ENCODE peak calls at places on chromosomes 13 and 19, in four cellular contexts. One of them, this sample, is unnamed.

GRCh38 chr13:86446311-86446710 is 647.1 kb upstream of the SLITRK6 start:
- DNase-seq in RWPE1: no peak
- DNase-seq in brain microvascular endothelial cell: peak; percentile 55
- DNase-seq in tibial artery: peak; percentile 26
- DNase-seq in this sample: no peak

GRCh38 chr19:50723069-50723468 is at the start of gene CLEC11A:
- DNase-seq in RWPE1: no peak
- DNase-seq in brain microvascular endothelial cell: peak; percentile 52
- DNase-seq in tibial artery: peak; percentile 62
- DNase-seq in this sample: peak; percentile 65

GRCh38 chr19:39032164-39032918 is at the start of gene FBXO27:
- DNase-seq in RWPE1: peak; percentile 53
- DNase-seq in brain microvascular endothelial cell: no peak
- DNase-seq in tibial artery: no peak
- DNase-seq in this sample: no peak

GRCh38 chr13:40217675-40218074 is 448.8 kb downstream of the FOXO1 start:
- DNase-seq in RWPE1: no peak
- DNase-seq in brain microvascular endothelial cell: no peak
- DNase-seq in tibial artery: no peak
- DNase-seq in this sample: no peak

GRCh38 chr13:40399756-40400155 is 266.7 kb downstream of the FOXO1 start:
- DNase-seq in RWPE1: no peak
- DNase-seq in brain microvascular endothelial cell: no peak
- DNase-seq in tibial artery: no peak
- DNase-seq in this sample: no peak

GRCh38 chr19:43534811-43535761 is 2.1 kb downstream of the ZNF575 start:
- DNase-seq in RWPE1: no peak
- DNase-seq in brain microvascular endothelial cell: peak; percentile 56
- DNase-seq in tibial artery: peak; percentile 61
- DNase-seq in this sample: peak; percentile 73

GRCh38 chr13:25214371-25215252 is 42.5 kb upstream of the AMER2 start:
- DNase-seq in RWPE1: no peak
- DNase-seq in brain microvascular endothelial cell: no peak
- DNase-seq in tibial artery: peak; percentile 48
- DNase-seq in this sample: no peak

GRCh38 chr19:17243854-17244617 is 1.7 kb downstream of the NR2F6 start:
- DNase-seq in RWPE1: peak; percentile 45
- DNase-seq in brain microvascular endothelial cell: no peak
- DNase-seq in tibial artery: peak; percentile 65
- DNase-seq in this sample: peak; percentile 76

GRCh38 chr19:50003810-50004419 is 21.3 kb downstream of the VRK3 start:
- DNase-seq in RWPE1: peak; percentile 91
- DNase-seq in brain microvascular endothelial cell: peak; percentile 96
- DNase-seq in tibial artery: peak; percentile 76
- DNase-seq in this sample: peak; percentile 77

GRCh38 chr19:1173160-1173844 is 766 bp downstream of the SBNO2 start:
- DNase-seq in RWPE1: no peak
- DNase-seq in brain microvascular endothelial cell: no peak
- DNase-seq in tibial artery: no peak
- DNase-seq in this sample: no peak

GRCh38 chr13:44331912-44332840 is 41.4 kb upstream of the SERP2 start:
- DNase-seq in RWPE1: no peak
- DNase-seq in brain microvascular endothelial cell: peak; percentile 91
- DNase-seq in tibial artery: peak; percentile 77
- DNase-seq in this sample: peak; percentile 77

GRCh38 chr13:75544681-75545333 is 4.8 kb upstream of the UCHL3 start:
- DNase-seq in RWPE1: peak; percentile 53
- DNase-seq in brain microvascular endothelial cell: peak; percentile 62
- DNase-seq in tibial artery: no peak
- DNase-seq in this sample: no peak

GRCh38 chr19:16327131-16327450 is 2.5 kb downstream of the KLF2 start:
- DNase-seq in RWPE1: no peak
- DNase-seq in brain microvascular endothelial cell: no peak
- DNase-seq in tibial artery: no peak
- DNase-seq in this sample: no peak

GRCh38 chr19:1855828-1856255 is 7.5 kb downstream of the KLF16 start:
- DNase-seq in RWPE1: no peak
- DNase-seq in brain microvascular endothelial cell: no peak
- DNase-seq in tibial artery: no peak
- DNase-seq in this sample: no peak

GRCh38 chr19:8850488-8850887 is 18.3 kb downstream of the MBD3L1 start:
- DNase-seq in RWPE1: no peak
- DNase-seq in brain microvascular endothelial cell: no peak
- DNase-seq in tibial artery: no peak
- DNase-seq in this sample: no peak

GRCh38 chr13:101572456-101572855 is 120.0 kb downstream of the ITGBL1 start:
- DNase-seq in RWPE1: no peak
- DNase-seq in brain microvascular endothelial cell: peak; percentile 21
- DNase-seq in tibial artery: no peak
- DNase-seq in this sample: no peak

GRCh38 chr13:40786568-40786996 is 2.8 kb upstream of the SLC25A15 start:
- DNase-seq in RWPE1: no peak
- DNase-seq in brain microvascular endothelial cell: peak; percentile 28
- DNase-seq in tibial artery: no peak
- DNase-seq in this sample: peak; percentile 47

GRCh38 chr19:46606681-46607440 is 5.7 kb downstream of the CALM3 start:
- DNase-seq in RWPE1: no peak
- DNase-seq in brain microvascular endothelial cell: no peak
- DNase-seq in tibial artery: no peak
- DNase-seq in this sample: no peak

GRCh38 chr13:88248393-88248792 is 577.2 kb downstream of the SLITRK5 start:
- DNase-seq in RWPE1: no peak
- DNase-seq in brain microvascular endothelial cell: no peak
- DNase-seq in tibial artery: no peak
- DNase-seq in this sample: no peak

GRCh38 chr13:80012281-80012680 is 328.6 kb downstream of the SPRY2 start:
- DNase-seq in RWPE1: no peak
- DNase-seq in brain microvascular endothelial cell: no peak
- DNase-seq in tibial artery: no peak
- DNase-seq in this sample: no peak

GRCh38 chr19:14450168-14450874 is 17.2 kb downstream of the PKN1 start:
- DNase-seq in RWPE1: peak; percentile 79
- DNase-seq in brain microvascular endothelial cell: peak; percentile 28
- DNase-seq in tibial artery: no peak
- DNase-seq in this sample: no peak

GRCh38 chr13:40171566-40171965 is 494.9 kb downstream of the FOXO1 start:
- DNase-seq in RWPE1: no peak
- DNase-seq in brain microvascular endothelial cell: no peak
- DNase-seq in tibial artery: no peak
- DNase-seq in this sample: no peak

GRCh38 chr13:36382030-36382429 is 35.8 kb upstream of the SPART start:
- DNase-seq in RWPE1: peak; percentile 73
- DNase-seq in brain microvascular endothelial cell: no peak
- DNase-seq in tibial artery: no peak
- DNase-seq in this sample: no peak

GRCh38 chr19:52809801-52810200 is 11.6 kb downstream of the ZNF28 start:
- DNase-seq in RWPE1: no peak
- DNase-seq in brain microvascular endothelial cell: no peak
- DNase-seq in tibial artery: no peak
- DNase-seq in this sample: no peak

GRCh38 chr13:44439615-44440014 is 66.0 kb downstream of the SERP2 start:
- DNase-seq in RWPE1: no peak
- DNase-seq in brain microvascular endothelial cell: no peak
- DNase-seq in tibial artery: no peak
- DNase-seq in this sample: no peak

GRCh38 chr13:79936368-79937136 is 404.4 kb downstream of the SPRY2 start:
- DNase-seq in RWPE1: peak; percentile 89
- DNase-seq in brain microvascular endothelial cell: peak; percentile 99
- DNase-seq in tibial artery: peak; percentile 28
- DNase-seq in this sample: peak; percentile 75

GRCh38 chr13:109999659-110000533 is 213.5 kb upstream of the IRS2 start:
- DNase-seq in RWPE1: no peak
- DNase-seq in brain microvascular endothelial cell: no peak
- DNase-seq in tibial artery: no peak
- DNase-seq in this sample: no peak

GRCh38 chr19:2112516-2113320 is 16.0 kb downstream of the IZUMO4 start:
- DNase-seq in RWPE1: no peak
- DNase-seq in brain microvascular endothelial cell: no peak
- DNase-seq in tibial artery: no peak
- DNase-seq in this sample: no peak

GRCh38 chr19:5838437-5839311 is 828 bp downstream of the FUT6 start:
- DNase-seq in RWPE1: no peak
- DNase-seq in brain microvascular endothelial cell: no peak
- DNase-seq in tibial artery: no peak
- DNase-seq in this sample: no peak

GRCh38 chr13:61774903-61775302 is 359.3 kb upstream of the PCDH20 start:
- DNase-seq in RWPE1: no peak
- DNase-seq in brain microvascular endothelial cell: no peak
- DNase-seq in tibial artery: no peak
- DNase-seq in this sample: no peak

GRCh38 chr13:98215508-98215907 is 38.4 kb upstream of the RNF113B start:
- DNase-seq in RWPE1: no peak
- DNase-seq in brain microvascular endothelial cell: no peak
- DNase-seq in tibial artery: no peak
- DNase-seq in this sample: no peak
- H3K27ac ChIP-seq in RWPE1: no peak overlapping the region
- H3K27ac ChIP-seq in brain microvascular endothelial cell: peak overlapping the region; percentile 85
- H3K27ac ChIP-seq in tibial artery: no peak overlapping the region
- H3K27ac ChIP-seq in this sample: no peak overlapping the region

GRCh38 chr19:19406878-19407639 is 1.6 kb downstream of the GATAD2A start:
- DNase-seq in RWPE1: no peak
- DNase-seq in brain microvascular endothelial cell: peak; percentile 41
- DNase-seq in tibial artery: no peak
- DNase-seq in this sample: no peak
- TF ChIP-seq CTCF in RWPE1: peak; percentile 70
- TF ChIP-seq CTCF in brain microvascular endothelial cell: peak; percentile 58
- TF ChIP-seq CTCF in tibial artery: peak; percentile 23
- TF ChIP-seq CTCF in this sample: no peak

DNA sequence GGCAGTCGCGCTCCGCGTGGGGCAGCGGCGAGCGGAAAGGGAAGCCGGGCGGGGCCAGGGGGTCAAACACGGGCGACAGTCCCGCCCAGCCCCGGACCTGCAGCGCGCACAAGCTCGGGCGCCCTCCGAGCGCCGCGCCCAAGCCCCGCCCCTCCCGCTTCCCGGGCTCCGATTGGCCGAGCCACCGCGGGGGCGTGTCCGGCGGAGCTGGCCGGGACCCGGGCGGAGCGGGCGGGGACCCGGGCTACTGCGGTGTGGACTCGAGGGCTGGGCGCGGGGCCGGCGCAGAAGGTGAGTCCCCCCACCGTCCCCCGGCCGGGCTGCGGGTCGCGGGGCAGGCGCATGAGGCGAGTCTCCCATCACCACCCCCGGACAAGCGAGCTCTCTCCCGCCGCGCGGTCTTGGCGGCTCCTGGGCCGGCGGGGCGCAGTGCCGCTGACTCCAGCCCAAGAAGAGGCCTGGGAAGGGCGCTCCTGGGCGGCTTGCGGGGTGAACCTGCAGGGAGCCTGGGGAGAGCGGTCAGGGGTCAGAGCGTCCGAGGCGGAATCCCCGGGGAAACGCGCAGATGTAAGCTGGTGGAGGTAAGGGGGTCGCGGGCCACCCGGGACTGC is at the start of gene PLEKHF1:
- DNase-seq in RWPE1: peak; percentile 86
- DNase-seq in brain microvascular endothelial cell: peak; percentile 43
- DNase-seq in tibial artery: peak; percentile 87
- DNase-seq in this sample: peak; percentile 92
- H3K27ac ChIP-seq in RWPE1: peak within 1 kb of the TSS; percentile 84
- H3K27ac ChIP-seq in brain microvascular endothelial cell: peak within 1 kb of the TSS; percentile 39
- H3K27ac ChIP-seq in tibial artery: peak within 1 kb of the TSS; percentile 93
- H3K27ac ChIP-seq in this sample: peak within 1 kb of the TSS; percentile 96

DNA sequence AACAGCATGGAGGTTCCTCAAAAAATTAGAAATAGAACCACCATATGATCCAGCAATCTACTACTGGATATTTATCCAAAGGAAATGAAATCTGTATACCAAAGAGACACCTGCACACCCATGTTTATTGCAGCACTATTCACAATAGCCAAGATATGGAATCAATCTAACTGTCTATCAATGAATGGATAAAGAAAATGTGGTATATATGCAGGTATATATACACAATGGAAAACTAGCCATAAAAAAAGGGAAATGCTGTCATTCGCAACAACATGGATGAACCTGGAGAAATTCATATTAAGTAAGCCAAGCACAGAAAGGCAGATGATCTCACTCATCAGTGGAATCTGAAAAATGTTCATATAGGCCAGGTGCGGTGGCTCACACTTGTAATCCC is 2.5 kb downstream of the ZNF780B start:
- DNase-seq in RWPE1: no peak
- DNase-seq in brain microvascular endothelial cell: no peak
- DNase-seq in tibial artery: no peak
- DNase-seq in this sample: no peak
- TF ChIP-seq CTCF in RWPE1: no peak
- TF ChIP-seq CTCF in brain microvascular endothelial cell: no peak
- TF ChIP-seq CTCF in tibial artery: no peak
- TF ChIP-seq CTCF in this sample: no peak

DNA sequence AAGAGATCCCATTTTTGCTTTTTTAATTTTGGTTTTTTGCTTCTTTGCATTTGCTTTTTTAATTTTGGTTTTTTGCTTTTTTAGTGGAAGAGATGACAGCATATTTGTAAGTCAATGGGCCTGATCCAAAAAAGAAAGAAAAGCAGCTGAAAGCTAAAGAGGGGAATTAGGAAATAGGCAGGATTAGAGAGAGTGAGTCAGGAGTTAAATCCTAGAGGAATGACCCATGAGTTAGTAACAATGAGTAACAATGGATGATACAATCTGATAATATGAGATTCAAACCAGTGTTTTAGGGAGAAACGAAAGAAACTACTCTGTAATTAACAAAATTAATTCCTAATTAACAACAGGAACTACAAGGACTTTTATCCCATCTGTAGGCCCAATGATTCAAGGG is 111.2 kb upstream of the SGCG start:
- DNase-seq in RWPE1: peak; percentile 59
- DNase-seq in brain microvascular endothelial cell: no peak
- DNase-seq in tibial artery: no peak
- DNase-seq in this sample: no peak
- H3K27ac ChIP-seq in RWPE1: no peak overlapping the region
- H3K27ac ChIP-seq in brain microvascular endothelial cell: no peak overlapping the region
- H3K27ac ChIP-seq in tibial artery: no peak overlapping the region
- H3K27ac ChIP-seq in this sample: no peak overlapping the region

GRCh38 chr19:45468159-45468651 is 409 bp downstream of the FOSB start:
- DNase-seq in RWPE1: no peak
- DNase-seq in brain microvascular endothelial cell: peak; percentile 14
- DNase-seq in tibial artery: no peak
- DNase-seq in this sample: no peak
- TF ChIP-seq CTCF in RWPE1: no peak
- TF ChIP-seq CTCF in brain microvascular endothelial cell: peak; percentile 30
- TF ChIP-seq CTCF in tibial artery: no peak
- TF ChIP-seq CTCF in this sample: no peak

GRCh38 chr19:21432590-21432989 is 35.7 kb downstream of the ZNF493 start:
- DNase-seq in RWPE1: no peak
- DNase-seq in brain microvascular endothelial cell: no peak
- DNase-seq in tibial artery: no peak
- DNase-seq in this sample: no peak
- H3K27ac ChIP-seq in RWPE1: no peak overlapping the region
- H3K27ac ChIP-seq in brain microvascular endothelial cell: no peak overlapping the region
- H3K27ac ChIP-seq in tibial artery: no peak overlapping the region
- H3K27ac ChIP-seq in this sample: no peak overlapping the region